ENCODE peak calls at places on chromosomes 16 and 17, in six cellular contexts. One of them, this sample, is unnamed.

GRCh38 chr16:70419384-70420327 is 19.2 kb downstream of the ST3GAL2 start:
- DNase-seq in right lobe of liver: no peak
- DNase-seq in Calu3: no peak
- DNase-seq in psoas muscle: no peak
- DNase-seq in adrenal gland: no peak
- DNase-seq in GM10248: no peak
- DNase-seq in this sample: no peak

GRCh38 chr16:12507366-12507765 is 296.3 kb downstream of the CPPED1 start:
- DNase-seq in adrenal gland: no peak
- DNase-seq in right lobe of liver: no peak
- DNase-seq in GM10248: no peak
- DNase-seq in psoas muscle: no peak
- DNase-seq in Calu3: no peak
- DNase-seq in this sample: no peak

GRCh38 chr16:11253009-11253994 is 2.7 kb downstream of the SOCS1 start:
- DNase-seq in adrenal gland: no peak
- DNase-seq in GM10248: no peak
- DNase-seq in Calu3: no peak
- DNase-seq in right lobe of liver: no peak
- DNase-seq in psoas muscle: no peak
- DNase-seq in this sample: no peak

GRCh38 chr17:13792314-13792713 is 190.6 kb upstream of the HS3ST3A1 start:
- DNase-seq in psoas muscle: no peak
- DNase-seq in Calu3: no peak
- DNase-seq in right lobe of liver: no peak
- DNase-seq in adrenal gland: no peak
- DNase-seq in GM10248: no peak
- DNase-seq in this sample: no peak

GRCh38 chr16:1918312-1918889 is at the start of gene HS3ST6:
- DNase-seq in adrenal gland: no peak
- DNase-seq in GM10248: no peak
- DNase-seq in Calu3: no peak
- DNase-seq in psoas muscle: no peak
- DNase-seq in right lobe of liver: no peak
- DNase-seq in this sample: peak; percentile 32

GRCh38 chr16:57000271-57001025 is 11.1 kb downstream of the NLRC5 start:
- DNase-seq in GM10248: peak; percentile 56
- DNase-seq in right lobe of liver: no peak
- DNase-seq in adrenal gland: peak; percentile 51
- DNase-seq in Calu3: peak; percentile 37
- DNase-seq in psoas muscle: peak; percentile 78
- DNase-seq in this sample: no peak

GRCh38 chr17:21382560-21383495 is 6.7 kb downstream of the KCNJ12 start:
- DNase-seq in adrenal gland: no peak
- DNase-seq in GM10248: no peak
- DNase-seq in Calu3: no peak
- DNase-seq in psoas muscle: no peak
- DNase-seq in right lobe of liver: no peak
- DNase-seq in this sample: no peak

GRCh38 chr17:58344047-58344790 is 7.8 kb downstream of the SUPT4H1 start:
- DNase-seq in GM10248: peak; percentile 76
- DNase-seq in Calu3: no peak
- DNase-seq in right lobe of liver: no peak
- DNase-seq in adrenal gland: peak; percentile 36
- DNase-seq in psoas muscle: no peak
- DNase-seq in this sample: no peak

GRCh38 chr17:76667356-76667755 is 23.8 kb upstream of the ST6GALNAC1 start:
- DNase-seq in right lobe of liver: no peak
- DNase-seq in adrenal gland: no peak
- DNase-seq in GM10248: no peak
- DNase-seq in Calu3: no peak
- DNase-seq in psoas muscle: no peak
- DNase-seq in this sample: no peak

GRCh38 chr17:44363613-44364159 is at the start of gene FAM171A2:
- DNase-seq in adrenal gland: no peak
- DNase-seq in Calu3: peak; percentile 87
- DNase-seq in right lobe of liver: peak; percentile 63
- DNase-seq in psoas muscle: peak; percentile 63
- DNase-seq in GM10248: peak; percentile 90
- DNase-seq in this sample: peak; percentile 78

GRCh38 chr17:20189979-20190378 is 180.8 kb downstream of the SPECC1 start:
- DNase-seq in Calu3: no peak
- DNase-seq in adrenal gland: no peak
- DNase-seq in GM10248: no peak
- DNase-seq in right lobe of liver: no peak
- DNase-seq in psoas muscle: no peak
- DNase-seq in this sample: no peak

GRCh38 chr16:53482123-53482522 is 20.9 kb downstream of the AKTIP start:
- DNase-seq in GM10248: no peak
- DNase-seq in right lobe of liver: no peak
- DNase-seq in Calu3: no peak
- DNase-seq in adrenal gland: no peak
- DNase-seq in psoas muscle: no peak
- DNase-seq in this sample: no peak

GRCh38 chr16:20866161-20866772 is 33.9 kb downstream of the DCUN1D3 start:
- DNase-seq in Calu3: peak; percentile 61
- DNase-seq in GM10248: no peak
- DNase-seq in psoas muscle: peak; percentile 58
- DNase-seq in adrenal gland: peak; percentile 93
- DNase-seq in right lobe of liver: no peak
- DNase-seq in this sample: no peak

GRCh38 chr17:50875074-50875473 is 8.9 kb upstream of the TOB1 start:
- DNase-seq in adrenal gland: no peak
- DNase-seq in psoas muscle: no peak
- DNase-seq in GM10248: no peak
- DNase-seq in right lobe of liver: no peak
- DNase-seq in Calu3: no peak
- DNase-seq in this sample: no peak

GRCh38 chr17:879546-879945 is 97.4 kb downstream of the MRM3 start:
- DNase-seq in psoas muscle: peak; percentile 78
- DNase-seq in Calu3: peak; percentile 68
- DNase-seq in GM10248: peak; percentile 77
- DNase-seq in right lobe of liver: peak; percentile 78
- DNase-seq in adrenal gland: peak; percentile 87
- DNase-seq in this sample: peak; percentile 32

GRCh38 chr16:86039606-86040005 is 140.6 kb downstream of the IRF8 start:
- DNase-seq in right lobe of liver: peak; percentile 45
- DNase-seq in adrenal gland: no peak
- DNase-seq in GM10248: no peak
- DNase-seq in Calu3: no peak
- DNase-seq in psoas muscle: no peak
- DNase-seq in this sample: no peak

GRCh38 chr16:48909231-48909630 is 299.3 kb upstream of the N4BP1 start:
- DNase-seq in Calu3: no peak
- DNase-seq in adrenal gland: no peak
- DNase-seq in GM10248: no peak
- DNase-seq in psoas muscle: no peak
- DNase-seq in right lobe of liver: no peak
- DNase-seq in this sample: no peak

GRCh38 chr17:57518587-57519118 is 226.4 kb downstream of the CCDC182 start:
- DNase-seq in right lobe of liver: no peak
- DNase-seq in psoas muscle: no peak
- DNase-seq in GM10248: no peak
- DNase-seq in adrenal gland: no peak
- DNase-seq in Calu3: no peak
- DNase-seq in this sample: no peak

GRCh38 chr16:75931043-75931442 is 204.8 kb upstream of the CPHXL start:
- DNase-seq in adrenal gland: no peak
- DNase-seq in GM10248: no peak
- DNase-seq in psoas muscle: no peak
- DNase-seq in right lobe of liver: no peak
- DNase-seq in Calu3: no peak
- DNase-seq in this sample: no peak

GRCh38 chr17:81412490-81413093 is 17.3 kb downstream of the BAHCC1 start:
- DNase-seq in adrenal gland: no peak
- DNase-seq in psoas muscle: no peak
- DNase-seq in Calu3: no peak
- DNase-seq in right lobe of liver: no peak
- DNase-seq in GM10248: peak; percentile 85
- DNase-seq in this sample: no peak

DNA sequence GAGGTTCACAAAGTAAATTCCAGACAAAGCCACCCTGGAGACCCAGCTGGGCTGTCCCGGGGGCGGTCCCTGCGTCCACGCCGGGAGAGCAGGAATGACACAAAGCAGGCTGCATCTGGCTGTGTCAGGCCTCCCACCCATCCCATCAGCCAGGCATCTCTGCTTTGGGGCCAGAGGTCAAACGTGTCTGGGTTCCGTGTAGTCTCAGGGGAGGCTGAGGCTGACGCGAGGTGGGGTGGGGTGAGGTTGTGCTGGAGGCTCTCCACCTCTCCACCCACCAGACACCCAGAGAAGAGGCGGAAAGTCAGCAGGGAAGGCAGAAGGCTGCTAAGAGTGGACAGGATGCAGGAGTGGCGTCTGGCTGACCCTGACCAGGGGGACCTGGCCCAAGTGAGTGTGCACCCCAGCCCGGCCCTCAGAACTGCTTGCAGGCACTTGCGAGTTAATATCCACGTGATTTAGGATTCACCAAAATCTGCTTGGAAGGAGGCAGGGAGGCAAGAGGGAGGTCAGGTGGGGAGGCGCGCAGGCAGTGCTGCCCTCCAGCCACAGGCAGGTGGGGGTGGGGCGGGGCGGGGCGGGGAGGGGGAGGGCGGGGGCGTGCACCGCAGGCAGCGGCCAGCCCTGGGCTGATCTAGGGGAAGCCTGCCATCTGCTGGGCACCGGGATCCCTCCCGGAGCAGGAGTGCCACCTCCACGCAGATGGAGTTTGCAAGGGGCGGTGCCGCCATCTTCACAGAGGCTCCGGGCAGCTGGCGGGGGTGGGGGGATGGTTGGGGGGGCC is 44.3 kb downstream of the TBC1D16 start:
- DNase-seq in adrenal gland: peak; percentile 83
- DNase-seq in psoas muscle: peak; percentile 78
- DNase-seq in Calu3: peak; percentile 94
- DNase-seq in GM10248: peak; percentile 76
- DNase-seq in right lobe of liver: peak; percentile 93
- DNase-seq in this sample: peak; percentile 77
- TF ChIP-seq CTCF in adrenal gland: peak; percentile 25
- TF ChIP-seq CTCF in psoas muscle: peak; percentile 50
- TF ChIP-seq CTCF in Calu3: peak; percentile 77
- TF ChIP-seq CTCF in GM10248: peak; percentile 55
- TF ChIP-seq CTCF in right lobe of liver: peak; percentile 66
- TF ChIP-seq CTCF in this sample: peak; percentile 74

GRCh38 chr17:17120716-17121115 is 78.5 kb downstream of the MPRIP start:
- DNase-seq in right lobe of liver: no peak
- DNase-seq in psoas muscle: no peak
- DNase-seq in Calu3: no peak
- DNase-seq in adrenal gland: no peak
- DNase-seq in GM10248: no peak
- DNase-seq in this sample: no peak

GRCh38 chr17:17120294-17120693 is 78.0 kb downstream of the MPRIP start:
- DNase-seq in right lobe of liver: no peak
- DNase-seq in Calu3: no peak
- DNase-seq in psoas muscle: no peak
- DNase-seq in GM10248: no peak
- DNase-seq in adrenal gland: no peak
- DNase-seq in this sample: no peak

GRCh38 chr17:17119533-17119932 is 77.3 kb downstream of the MPRIP start:
- DNase-seq in psoas muscle: no peak
- DNase-seq in adrenal gland: peak; percentile 56
- DNase-seq in Calu3: no peak
- DNase-seq in GM10248: peak; percentile 51
- DNase-seq in right lobe of liver: no peak
- DNase-seq in this sample: no peak

GRCh38 chr17:17122781-17123483 is 80.7 kb downstream of the MPRIP start:
- DNase-seq in psoas muscle: no peak
- DNase-seq in GM10248: no peak
- DNase-seq in right lobe of liver: no peak
- DNase-seq in adrenal gland: no peak
- DNase-seq in Calu3: no peak
- DNase-seq in this sample: no peak

DNA sequence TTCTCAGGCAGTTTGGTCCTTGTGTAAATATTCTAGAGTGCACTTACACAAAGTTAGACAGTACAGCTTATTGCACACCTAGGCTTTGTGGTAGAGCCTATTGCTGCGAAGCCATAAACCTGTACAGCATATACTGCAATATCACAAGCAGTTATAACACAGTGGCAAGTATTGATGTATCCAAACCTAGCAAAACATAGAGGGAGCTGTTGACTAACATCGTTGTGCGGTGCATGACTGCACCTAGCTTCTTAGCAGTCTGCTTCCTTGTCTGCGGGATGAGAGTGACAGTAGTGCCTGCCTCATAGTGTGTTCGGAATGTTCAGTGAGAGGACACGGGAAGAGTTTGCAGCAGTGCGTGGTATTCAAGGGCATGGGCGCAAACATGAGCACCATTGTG is 78.9 kb downstream of the MPRIP start:
- DNase-seq in GM10248: no peak
- DNase-seq in psoas muscle: no peak
- DNase-seq in right lobe of liver: no peak
- DNase-seq in Calu3: no peak
- DNase-seq in adrenal gland: no peak
- DNase-seq in this sample: no peak
- TF ChIP-seq CTCF in GM10248: no peak
- TF ChIP-seq CTCF in psoas muscle: no peak
- TF ChIP-seq CTCF in right lobe of liver: no peak
- TF ChIP-seq CTCF in Calu3: no peak
- TF ChIP-seq CTCF in adrenal gland: no peak
- TF ChIP-seq CTCF in this sample: no peak

GRCh38 chr16:81730090-81731051 is 48.7 kb upstream of the PLCG2 start:
- DNase-seq in psoas muscle: peak; percentile 79
- DNase-seq in right lobe of liver: peak; percentile 89
- DNase-seq in Calu3: peak; percentile 91
- DNase-seq in GM10248: peak; percentile 79
- DNase-seq in adrenal gland: peak; percentile 79
- DNase-seq in this sample: peak; percentile 85
- TF ChIP-seq CTCF in psoas muscle: peak; percentile 44
- TF ChIP-seq CTCF in right lobe of liver: peak; percentile 67
- TF ChIP-seq CTCF in Calu3: peak; percentile 89
- TF ChIP-seq CTCF in GM10248: peak; percentile 65
- TF ChIP-seq CTCF in adrenal gland: peak; percentile 51
- TF ChIP-seq CTCF in this sample: peak; percentile 81

DNA sequence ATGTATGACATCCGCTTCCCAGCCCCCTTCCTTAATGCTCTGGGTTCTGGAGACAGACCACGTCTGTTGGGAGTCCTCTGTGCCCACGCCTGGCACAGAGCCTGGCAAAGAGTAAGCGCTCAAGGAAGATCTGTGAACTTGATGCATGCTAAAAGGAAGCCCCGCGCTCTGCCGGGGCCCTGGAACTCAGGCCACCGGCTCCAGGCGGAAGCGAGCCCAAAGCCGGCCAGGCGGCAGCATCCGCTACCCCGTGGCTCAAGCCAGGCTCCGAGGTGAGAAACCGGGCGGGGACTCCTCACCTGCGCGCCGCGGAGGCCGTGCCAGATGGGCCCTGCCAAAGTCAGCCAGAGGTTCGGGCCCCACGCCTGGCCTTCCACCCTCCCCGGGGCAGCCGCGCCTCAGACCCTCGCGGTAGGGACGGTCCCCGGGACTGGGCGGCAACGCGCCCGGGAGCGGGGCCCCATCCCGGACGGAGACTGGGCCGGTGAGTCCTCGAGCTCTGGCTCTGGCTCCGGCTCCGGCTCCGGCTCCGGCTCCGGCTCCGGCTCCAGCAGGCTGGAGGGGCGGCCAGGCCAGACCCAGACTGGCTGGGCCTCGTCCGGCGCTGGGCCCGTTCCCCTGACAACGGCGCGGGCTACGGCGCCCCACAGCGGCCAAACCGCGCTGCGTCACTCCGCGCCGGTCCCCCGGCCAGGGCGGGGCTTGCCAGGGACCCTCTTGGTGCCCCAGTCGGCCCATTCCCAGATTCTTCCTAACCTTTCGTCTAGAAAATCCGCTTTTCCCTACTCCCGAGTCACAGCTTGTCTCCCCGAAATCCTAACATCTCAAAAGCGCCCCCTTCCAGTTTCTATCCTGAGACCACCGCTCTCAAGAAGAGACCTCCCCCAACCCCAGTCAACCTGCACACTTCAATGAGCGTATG is at the start of gene ZDHHC1:
- DNase-seq in GM10248: peak; percentile 87
- DNase-seq in psoas muscle: peak; percentile 83
- DNase-seq in adrenal gland: no peak
- DNase-seq in Calu3: peak; percentile 92
- DNase-seq in right lobe of liver: peak; percentile 76
- DNase-seq in this sample: peak; percentile 72
- TF ChIP-seq CTCF in GM10248: peak; percentile 76
- TF ChIP-seq CTCF in psoas muscle: peak; percentile 58
- TF ChIP-seq CTCF in adrenal gland: no peak
- TF ChIP-seq CTCF in Calu3: peak; percentile 80
- TF ChIP-seq CTCF in right lobe of liver: peak; percentile 72
- TF ChIP-seq CTCF in this sample: peak; percentile 63

This sample was measured in neural crest cell.